ENCODE peak calls at places on chromosomes 16 and 17, in ten cellular contexts. One of them, this sample, is unnamed.

GRCh38 chr17:56549501-56549900 is 44.0 kb upstream of the NOG start:
- DNase-seq in ovary: no peak
- DNase-seq in OCI-LY7: no peak
- DNase-seq in BJ: no peak
- DNase-seq in small intestine: no peak
- DNase-seq in adrenal gland: no peak
- DNase-seq in heart right ventricle: no peak
- DNase-seq in GM12864: no peak
- DNase-seq in foreskin fibroblast: no peak
- DNase-seq in skeletal muscle cell: peak; percentile 5
- DNase-seq in this sample: no peak

GRCh38 chr17:48970224-48970623 is 1.8 kb upstream of the GIP start:
- DNase-seq in OCI-LY7: no peak
- DNase-seq in heart right ventricle: no peak
- DNase-seq in ovary: no peak
- DNase-seq in BJ: no peak
- DNase-seq in skeletal muscle cell: no peak
- DNase-seq in GM12864: no peak
- DNase-seq in foreskin fibroblast: no peak
- DNase-seq in adrenal gland: no peak
- DNase-seq in small intestine: no peak
- DNase-seq in this sample: no peak

GRCh38 chr16:15775663-15776304 is 81.0 kb downstream of the MYH11 start:
- DNase-seq in adrenal gland: no peak
- DNase-seq in skeletal muscle cell: peak; percentile 14
- DNase-seq in foreskin fibroblast: peak; percentile 26
- DNase-seq in heart right ventricle: no peak
- DNase-seq in small intestine: no peak
- DNase-seq in GM12864: no peak
- DNase-seq in ovary: no peak
- DNase-seq in BJ: no peak
- DNase-seq in OCI-LY7: no peak
- DNase-seq in this sample: no peak

GRCh38 chr17:4678448-4679026 is 25.4 kb downstream of the PELP1 start:
- DNase-seq in ovary: no peak
- DNase-seq in heart right ventricle: no peak
- DNase-seq in GM12864: no peak
- DNase-seq in OCI-LY7: no peak
- DNase-seq in BJ: peak; percentile 70
- DNase-seq in foreskin fibroblast: peak; percentile 95
- DNase-seq in small intestine: no peak
- DNase-seq in skeletal muscle cell: peak; percentile 84
- DNase-seq in adrenal gland: no peak
- DNase-seq in this sample: no peak

GRCh38 chr16:80350066-80350465 is 190.7 kb upstream of the DYNLRB2 start:
- DNase-seq in adrenal gland: no peak
- DNase-seq in foreskin fibroblast: no peak
- DNase-seq in OCI-LY7: no peak
- DNase-seq in BJ: no peak
- DNase-seq in ovary: no peak
- DNase-seq in GM12864: no peak
- DNase-seq in small intestine: no peak
- DNase-seq in heart right ventricle: no peak
- DNase-seq in skeletal muscle cell: no peak
- DNase-seq in this sample: no peak

GRCh38 chr17:17999364-18000007 is 26.8 kb downstream of the DRC3 start:
- DNase-seq in foreskin fibroblast: peak; percentile 18
- DNase-seq in adrenal gland: no peak
- DNase-seq in heart right ventricle: no peak
- DNase-seq in BJ: no peak
- DNase-seq in GM12864: no peak
- DNase-seq in small intestine: no peak
- DNase-seq in skeletal muscle cell: peak; percentile 31
- DNase-seq in ovary: no peak
- DNase-seq in OCI-LY7: no peak
- DNase-seq in this sample: no peak

GRCh38 chr17:56833023-56833811 is 503 bp downstream of the C17orf67 start:
- DNase-seq in small intestine: peak; percentile 79
- DNase-seq in GM12864: no peak
- DNase-seq in foreskin fibroblast: peak; percentile 61
- DNase-seq in BJ: no peak
- DNase-seq in ovary: peak; percentile 68
- DNase-seq in OCI-LY7: peak; percentile 84
- DNase-seq in skeletal muscle cell: no peak
- DNase-seq in heart right ventricle: peak; percentile 60
- DNase-seq in adrenal gland: peak; percentile 55
- DNase-seq in this sample: peak; percentile 63

GRCh38 chr17:76147211-76148014 is 6.4 kb upstream of the FOXJ1 start:
- DNase-seq in adrenal gland: no peak
- DNase-seq in skeletal muscle cell: no peak
- DNase-seq in BJ: no peak
- DNase-seq in ovary: no peak
- DNase-seq in foreskin fibroblast: no peak
- DNase-seq in heart right ventricle: no peak
- DNase-seq in small intestine: no peak
- DNase-seq in OCI-LY7: peak; percentile 41
- DNase-seq in GM12864: no peak
- DNase-seq in this sample: no peak

DNA sequence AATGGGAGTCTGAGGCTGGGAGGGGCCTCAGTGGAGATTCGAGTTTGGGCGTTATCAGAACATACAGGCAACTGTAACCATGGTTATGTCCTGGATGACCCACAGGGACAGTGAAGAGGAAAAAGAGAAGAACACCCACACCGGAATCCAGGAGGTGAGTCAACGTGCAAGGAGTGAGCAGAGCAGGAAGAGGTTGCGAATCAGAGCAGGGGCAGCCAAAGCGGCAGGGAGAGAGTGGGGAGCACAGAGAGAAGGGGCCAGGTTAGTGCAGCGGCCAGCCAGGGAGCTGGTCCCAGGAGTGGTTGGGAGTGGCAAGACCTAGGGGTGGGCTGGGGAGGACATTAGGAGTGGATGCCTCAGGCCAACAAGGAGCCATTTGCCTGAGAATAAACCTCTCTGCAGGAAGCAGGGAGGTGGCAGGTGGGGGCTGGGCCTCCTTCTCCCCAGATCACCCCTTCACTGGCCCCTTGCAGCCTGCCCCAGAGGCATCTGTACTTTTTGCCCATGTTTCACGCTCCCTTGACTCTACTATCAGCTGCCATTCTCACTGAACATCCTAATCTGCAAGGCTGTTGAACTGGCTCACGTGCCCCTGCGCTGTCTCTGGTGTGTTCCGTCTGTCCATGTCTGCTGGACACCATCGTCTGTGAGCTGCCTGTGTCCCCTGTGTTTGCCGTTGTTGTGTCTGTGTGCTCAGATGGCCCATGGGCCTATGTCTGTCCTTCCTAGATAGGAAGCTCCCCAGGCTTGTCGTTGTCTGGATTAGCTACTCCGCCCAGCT is 5.1 kb downstream of the KRT13 start:
- DNase-seq in foreskin fibroblast: peak; percentile 74
- DNase-seq in skeletal muscle cell: no peak
- DNase-seq in ovary: no peak
- DNase-seq in OCI-LY7: no peak
- DNase-seq in adrenal gland: no peak
- DNase-seq in BJ: no peak
- DNase-seq in GM12864: no peak
- DNase-seq in small intestine: no peak
- DNase-seq in heart right ventricle: no peak
- DNase-seq in this sample: no peak
- H3K4me3 ChIP-seq in foreskin fibroblast: no peak overlapping the region
- H3K4me3 ChIP-seq in skeletal muscle cell: no peak overlapping the region
- H3K4me3 ChIP-seq in ovary: no peak overlapping the region
- H3K4me3 ChIP-seq in OCI-LY7: no peak overlapping the region
- H3K4me3 ChIP-seq in adrenal gland: no peak overlapping the region
- H3K4me3 ChIP-seq in BJ: no peak overlapping the region
- H3K4me3 ChIP-seq in GM12864: no peak overlapping the region
- H3K4me3 ChIP-seq in small intestine: no peak overlapping the region
- H3K4me3 ChIP-seq in heart right ventricle: no peak overlapping the region
- H3K4me3 ChIP-seq in this sample: no peak overlapping the region

GRCh38 chr17:79276824-79277223 is 202.2 kb downstream of the ENGASE start:
- DNase-seq in small intestine: no peak
- DNase-seq in GM12864: no peak
- DNase-seq in skeletal muscle cell: no peak
- DNase-seq in OCI-LY7: no peak
- DNase-seq in ovary: no peak
- DNase-seq in BJ: no peak
- DNase-seq in adrenal gland: no peak
- DNase-seq in heart right ventricle: no peak
- DNase-seq in foreskin fibroblast: no peak
- DNase-seq in this sample: no peak

GRCh38 chr17:79280822-79281572 is 206.4 kb downstream of the ENGASE start:
- DNase-seq in heart right ventricle: no peak
- DNase-seq in skeletal muscle cell: no peak
- DNase-seq in ovary: no peak
- DNase-seq in GM12864: no peak
- DNase-seq in adrenal gland: no peak
- DNase-seq in BJ: no peak
- DNase-seq in foreskin fibroblast: no peak
- DNase-seq in small intestine: no peak
- DNase-seq in OCI-LY7: no peak
- DNase-seq in this sample: no peak

GRCh38 chr17:79281803-79282202 is 207.2 kb downstream of the ENGASE start:
- DNase-seq in foreskin fibroblast: no peak
- DNase-seq in GM12864: no peak
- DNase-seq in skeletal muscle cell: no peak
- DNase-seq in OCI-LY7: no peak
- DNase-seq in small intestine: no peak
- DNase-seq in adrenal gland: no peak
- DNase-seq in heart right ventricle: no peak
- DNase-seq in BJ: no peak
- DNase-seq in ovary: no peak
- DNase-seq in this sample: no peak

GRCh38 chr17:79280010-79280409 is 205.4 kb downstream of the ENGASE start:
- DNase-seq in skeletal muscle cell: no peak
- DNase-seq in heart right ventricle: no peak
- DNase-seq in OCI-LY7: no peak
- DNase-seq in ovary: no peak
- DNase-seq in foreskin fibroblast: no peak
- DNase-seq in adrenal gland: no peak
- DNase-seq in BJ: no peak
- DNase-seq in small intestine: no peak
- DNase-seq in GM12864: no peak
- DNase-seq in this sample: no peak

DNA sequence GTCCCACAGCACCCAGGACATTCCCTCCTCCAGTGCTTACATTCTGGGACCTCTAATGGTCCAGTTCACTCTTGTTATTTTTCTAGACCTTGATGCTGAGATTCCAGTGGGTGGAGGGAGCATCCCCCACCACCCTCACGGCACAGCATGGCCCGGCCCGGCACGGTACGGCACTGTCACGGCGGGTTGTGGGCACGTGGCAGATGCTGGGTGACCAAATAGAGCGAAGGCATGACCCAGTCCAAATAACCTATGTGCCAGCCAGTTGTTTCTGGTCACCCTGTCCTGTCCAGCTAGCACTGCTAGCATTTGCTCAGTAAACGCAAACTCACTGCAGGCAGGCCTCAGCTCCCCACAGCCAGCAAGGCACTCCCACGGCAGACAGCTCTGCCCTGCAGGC is 204.7 kb downstream of the ENGASE start:
- DNase-seq in heart right ventricle: no peak
- DNase-seq in BJ: no peak
- DNase-seq in foreskin fibroblast: no peak
- DNase-seq in GM12864: no peak
- DNase-seq in ovary: no peak
- DNase-seq in small intestine: no peak
- DNase-seq in adrenal gland: no peak
- DNase-seq in skeletal muscle cell: no peak
- DNase-seq in OCI-LY7: no peak
- DNase-seq in this sample: no peak
- H3K4me3 ChIP-seq in heart right ventricle: no peak overlapping the region
- H3K4me3 ChIP-seq in BJ: no peak overlapping the region
- H3K4me3 ChIP-seq in foreskin fibroblast: no peak overlapping the region
- H3K4me3 ChIP-seq in GM12864: no peak overlapping the region
- H3K4me3 ChIP-seq in ovary: no peak overlapping the region
- H3K4me3 ChIP-seq in small intestine: no peak overlapping the region
- H3K4me3 ChIP-seq in adrenal gland: no peak overlapping the region
- H3K4me3 ChIP-seq in skeletal muscle cell: no peak overlapping the region
- H3K4me3 ChIP-seq in OCI-LY7: no peak overlapping the region
- H3K4me3 ChIP-seq in this sample: no peak overlapping the region

GRCh38 chr16:19886061-19886792 is 1.6 kb upstream of the GPRC5B start:
- DNase-seq in small intestine: peak; percentile 69
- DNase-seq in heart right ventricle: peak; percentile 77
- DNase-seq in ovary: peak; percentile 88
- DNase-seq in BJ: no peak
- DNase-seq in foreskin fibroblast: peak; percentile 65
- DNase-seq in skeletal muscle cell: peak; percentile 30
- DNase-seq in adrenal gland: peak; percentile 87
- DNase-seq in OCI-LY7: peak; percentile 74
- DNase-seq in GM12864: peak; percentile 53
- DNase-seq in this sample: peak; percentile 78
- H3K4me3 ChIP-seq in small intestine: no peak overlapping the region
- H3K4me3 ChIP-seq in heart right ventricle: peak overlapping the region; percentile 85
- H3K4me3 ChIP-seq in ovary: peak overlapping the region; percentile 62
- H3K4me3 ChIP-seq in BJ: no peak overlapping the region
- H3K4me3 ChIP-seq in foreskin fibroblast: no peak overlapping the region
- H3K4me3 ChIP-seq in skeletal muscle cell: no peak overlapping the region
- H3K4me3 ChIP-seq in adrenal gland: no peak overlapping the region
- H3K4me3 ChIP-seq in OCI-LY7: no peak overlapping the region
- H3K4me3 ChIP-seq in GM12864: no peak overlapping the region
- H3K4me3 ChIP-seq in this sample: peak overlapping the region; percentile 80

GRCh38 chr16:68283346-68283745 is 19.0 kb downstream of the SLC7A6 start:
- DNase-seq in skeletal muscle cell: no peak
- DNase-seq in OCI-LY7: peak; percentile 57
- DNase-seq in heart right ventricle: no peak
- DNase-seq in adrenal gland: no peak
- DNase-seq in BJ: no peak
- DNase-seq in GM12864: no peak
- DNase-seq in ovary: no peak
- DNase-seq in foreskin fibroblast: no peak
- DNase-seq in small intestine: no peak
- DNase-seq in this sample: no peak
- H3K4me3 ChIP-seq in skeletal muscle cell: no peak overlapping the region
- H3K4me3 ChIP-seq in OCI-LY7: peak overlapping the region; percentile 58
- H3K4me3 ChIP-seq in heart right ventricle: no peak overlapping the region
- H3K4me3 ChIP-seq in adrenal gland: no peak overlapping the region
- H3K4me3 ChIP-seq in BJ: no peak overlapping the region
- H3K4me3 ChIP-seq in GM12864: peak overlapping the region; percentile 23
- H3K4me3 ChIP-seq in ovary: no peak overlapping the region
- H3K4me3 ChIP-seq in foreskin fibroblast: no peak overlapping the region
- H3K4me3 ChIP-seq in small intestine: no peak overlapping the region
- H3K4me3 ChIP-seq in this sample: no peak overlapping the region

GRCh38 chr16:55256412-55257016 is 67.5 kb upstream of the IRX6 start:
- DNase-seq in foreskin fibroblast: no peak
- DNase-seq in ovary: no peak
- DNase-seq in small intestine: no peak
- DNase-seq in adrenal gland: no peak
- DNase-seq in BJ: no peak
- DNase-seq in heart right ventricle: no peak
- DNase-seq in skeletal muscle cell: no peak
- DNase-seq in GM12864: no peak
- DNase-seq in OCI-LY7: no peak
- DNase-seq in this sample: no peak
- H3K4me3 ChIP-seq in foreskin fibroblast: no peak overlapping the region
- H3K4me3 ChIP-seq in ovary: no peak overlapping the region
- H3K4me3 ChIP-seq in small intestine: no peak overlapping the region
- H3K4me3 ChIP-seq in adrenal gland: no peak overlapping the region
- H3K4me3 ChIP-seq in BJ: no peak overlapping the region
- H3K4me3 ChIP-seq in heart right ventricle: no peak overlapping the region
- H3K4me3 ChIP-seq in skeletal muscle cell: no peak overlapping the region
- H3K4me3 ChIP-seq in GM12864: no peak overlapping the region
- H3K4me3 ChIP-seq in OCI-LY7: no peak overlapping the region
- H3K4me3 ChIP-seq in this sample: no peak overlapping the region